ENCODE peak calls at places on chromosomes 12 and 14, in eight cellular contexts. H is lower leg skin, M is breast epithelium, J is body of pancreas, R is tibial nerve, G is H54, V is gastrocnemius medialis, P is ovary. U is an unnamed sample.

GRCh38 chr12:45223868-45224267 is 8.0 kb downstream of the ANO6 start:
- DNase-seq in V (no peak), R (no peak), P (no peak), M (no peak), H (no peak), G (no peak), J (no peak), U (no peak)

GRCh38 chr14:103742499-103743255 is 27.1 kb downstream of the ZFYVE21 start:
- DNase-seq in G (no peak), V (no peak), M (no peak), J (no peak), H (no peak), R (no peak), P (no peak), U (no peak)

GRCh38 chr12:84497819-84498218 is 414.8 kb downstream of the SLC6A15 start:
- DNase-seq in P (no peak), G (no peak), H (no peak), M (no peak), J (peak; percentile 59), R (no peak), V (no peak), U (no peak)

GRCh38 chr14:69398053-69398817 is at the start of the genes ERH and SLC39A9:
- DNase-seq in J (peak; percentile 96), G (peak; percentile 63), M (peak; percentile 95), P (peak; percentile 97), H (peak; percentile 96), R (peak; percentile 96), V (peak; percentile 96), U (peak; percentile 66)

GRCh38 chr14:54342806-54343205 is 54.0 kb upstream of the CDKN3 start:
- DNase-seq in H (no peak), G (no peak), P (no peak), J (no peak), M (no peak), V (no peak), R (no peak), U (no peak)

GRCh38 chr14:35046751-35047536 is 872 bp downstream of the FAM177A1 start:
- DNase-seq in M (peak; percentile 61), G (peak; percentile 45), R (peak; percentile 30), J (peak; percentile 53), H (peak; percentile 54), P (no peak), V (peak; percentile 52), U (no peak)

GRCh38 chr12:131067993-131068942 is 114.6 kb downstream of the ADGRD1 start:
- DNase-seq in P (no peak), V (no peak), J (no peak), M (no peak), R (no peak), H (no peak), G (no peak), U (no peak)

GRCh38 chr12:109539508-109539907 is 33.8 kb downstream of the MMAB start:
- DNase-seq in H (no peak), M (no peak), P (no peak), R (no peak), J (no peak), V (no peak), G (peak; percentile 45), U (no peak)

GRCh38 chr14:21749306-21749868 is 75.8 kb upstream of the OR4E1 start:
- DNase-seq in R (no peak), P (no peak), H (no peak), J (no peak), M (no peak), G (no peak), V (no peak), U (no peak)

GRCh38 chr14:102246071-102246470 is 58.9 kb downstream of the MOK start:
- DNase-seq in R (no peak), M (no peak), J (no peak), V (no peak), G (no peak), P (no peak), H (no peak), U (no peak)

GRCh38 chr12:29439506-29439905 is 58.0 kb downstream of the OVCH1 start:
- DNase-seq in V (no peak), J (no peak), P (no peak), G (no peak), M (no peak), R (no peak), H (no peak), U (no peak)

GRCh38 chr12:113505941-113506340 is 34.3 kb upstream of the LHX5 start:
- DNase-seq in R (no peak), M (no peak), G (no peak), P (no peak), J (no peak), V (no peak), H (no peak), U (no peak)

GRCh38 chr12:67052981-67053380 is 216.2 kb upstream of the CAND1 start:
- DNase-seq in P (no peak), G (no peak), J (no peak), R (no peak), H (no peak), M (no peak), V (no peak), U (no peak)

GRCh38 chr12:82608706-82609105 is 78.0 kb upstream of the TMTC2 start:
- DNase-seq in P (no peak), H (no peak), G (peak; percentile 2), V (no peak), M (no peak), R (no peak), J (no peak), U (no peak)

GRCh38 chr14:104286086-104286485 is 147.7 kb downstream of the KIF26A start:
- DNase-seq in P (no peak), V (no peak), H (no peak), J (no peak), G (no peak), M (no peak), R (no peak), U (no peak)

GRCh38 chr14:33646692-33647260 is 304.1 kb downstream of the EGLN3 start:
- DNase-seq in R (no peak), H (no peak), P (no peak), M (no peak), J (no peak), G (no peak), V (no peak), U (no peak)
- TF ChIP-seq POLR2A in R (no peak), H (no peak), P (no peak), M (no peak), J (no peak), G (no peak), V (no peak), U (no peak)

DNA sequence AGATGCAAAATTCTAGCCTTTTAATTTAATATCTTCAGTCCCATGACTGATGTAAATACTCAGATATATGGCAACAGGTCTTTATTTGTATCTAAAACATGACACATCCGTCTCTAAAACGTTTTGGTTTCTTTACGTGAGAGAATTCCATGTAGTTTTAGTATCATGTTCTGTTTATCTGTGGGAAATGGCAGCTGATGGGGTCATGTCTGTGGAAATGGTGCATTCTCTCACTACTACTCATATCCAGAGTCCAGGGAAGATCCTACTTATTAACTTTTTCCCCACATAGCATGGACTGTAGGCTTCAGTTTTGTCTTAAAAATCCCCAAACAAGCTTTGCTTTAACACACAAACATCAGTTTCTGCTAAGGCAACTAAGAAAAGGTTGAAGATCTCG is 53.8 kb downstream of the SPTLC2 start:
- DNase-seq in R (no peak), V (no peak), M (no peak), H (no peak), G (no peak), P (no peak), J (no peak), U (no peak)
- TF ChIP-seq POLR2A in R (no peak), V (no peak), M (no peak), H (no peak), G (no peak), P (no peak), J (no peak), U (no peak)

GRCh38 chr12:121399391-121400331 is at the start of gene RNF34:
- DNase-seq in G (peak; percentile 94), V (peak; percentile 99), P (peak; percentile 98), M (peak; percentile 98), R (peak; percentile 96), J (peak; percentile 99), H (peak; percentile 98), U (peak; percentile 89)

GRCh38 chr12:121403721-121404120 is 3.8 kb downstream of the RNF34 start:
- DNase-seq in M (no peak), H (no peak), P (no peak), G (no peak), J (no peak), R (no peak), V (no peak), U (no peak)

GRCh38 chr12:121404734-121405133 is 4.8 kb downstream of the RNF34 start:
- DNase-seq in J (peak; percentile 43), H (no peak), R (no peak), V (peak; percentile 34), G (no peak), M (peak; percentile 67), P (no peak), U (no peak)

GRCh38 chr12:121397521-121397920 is 2.4 kb upstream of the RNF34 start:
- DNase-seq in P (no peak), G (no peak), M (no peak), J (no peak), H (no peak), V (no peak), R (no peak), U (no peak)

GRCh38 chr12:121400332-121401139 is 618 bp downstream of the RNF34 start:
- DNase-seq in V (peak; percentile 33), P (no peak), M (no peak), R (peak; percentile 13), J (no peak), H (peak; percentile 15), G (peak; percentile 19), U (peak; percentile 41)
- TF ChIP-seq POLR2A in V (no peak), P (no peak), M (no peak), R (no peak), J (no peak), H (no peak), G (no peak), U (peak; percentile 89)

GRCh38 chr14:65206078-65206447 is 103.7 kb upstream of the MAX start:
- DNase-seq in H (no peak), P (no peak), R (no peak), G (no peak), M (no peak), V (no peak), J (no peak), U (no peak)

GRCh38 chr14:65206448-65207096 is 104.3 kb upstream of the MAX start:
- DNase-seq in G (peak; percentile 52), H (no peak), J (no peak), M (no peak), V (no peak), R (no peak), P (no peak), U (no peak)

GRCh38 chr14:65210118-65210826 is 108.0 kb upstream of the MAX start:
- DNase-seq in P (no peak), V (no peak), R (no peak), J (no peak), M (no peak), G (no peak), H (no peak), U (no peak)

GRCh38 chr14:65210827-65211192 is 108.5 kb upstream of the MAX start:
- DNase-seq in V (no peak), R (no peak), J (no peak), H (no peak), G (no peak), M (no peak), P (no peak), U (no peak)

DNA sequence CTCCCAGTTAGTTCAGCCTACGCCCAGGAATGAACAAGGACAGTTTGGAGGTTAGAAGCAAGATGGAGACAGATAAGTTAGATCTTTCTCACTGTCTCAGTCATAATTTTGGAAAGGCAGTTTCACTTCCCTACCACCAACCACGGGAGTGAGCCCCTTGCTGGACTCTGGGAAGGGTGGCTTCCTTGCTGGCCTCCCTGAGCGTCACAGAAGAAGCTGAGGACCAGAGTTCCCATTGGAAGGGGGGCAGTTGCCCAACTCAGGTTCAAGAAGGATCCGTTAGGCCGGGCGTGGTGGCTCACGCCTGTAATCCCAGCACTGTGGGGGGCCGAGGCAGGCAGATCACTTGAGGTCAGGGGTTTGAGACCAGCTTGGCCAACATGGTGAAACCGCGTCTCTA is 106.2 kb upstream of the MAX start:
- DNase-seq in P (no peak), G (no peak), M (no peak), H (no peak), R (no peak), V (no peak), J (no peak), U (no peak)
- TF ChIP-seq POLR2A in P (no peak), G (no peak), M (no peak), H (no peak), R (no peak), V (no peak), J (no peak), U (no peak)

U was measured in GM12891.